ENCODE peak calls at places on chromosomes 16 and 17, in four cellular contexts. V, S, E and N are unnamed samples.

GRCh38 chr16:10081201-10081940 is 100.9 kb downstream of the GRIN2A start:
- DNase-seq in E (no peak), S (peak; percentile 90), V (no peak), N (peak; percentile 89)

GRCh38 chr16:57961538-57961937 is 9.4 kb downstream of the CNGB1 start:
- DNase-seq in E (no peak), S (no peak), V (no peak), N (no peak)

GRCh38 chr16:12750554-12750918 is 53.2 kb downstream of the CPPED1 start:
- DNase-seq in E (no peak), V (no peak), S (no peak), N (no peak)

GRCh38 chr17:47276868-47277267 is 23.2 kb downstream of the ITGB3 start:
- DNase-seq in V (no peak), S (peak; percentile 82), E (peak; percentile 63), N (peak; percentile 73)

GRCh38 chr17:56737741-56738161 is 96.0 kb downstream of the C17orf67 start:
- DNase-seq in E (no peak), V (no peak), S (peak; percentile 92), N (peak; percentile 88)

GRCh38 chr17:57104461-57105175 is 19.6 kb downstream of the AKAP1 start:
- DNase-seq in E (no peak), S (peak; percentile 48), V (no peak), N (peak; percentile 34)

GRCh38 chr17:77372444-77373297 is 231.9 kb downstream of the SEC14L1 start:
- DNase-seq in S (peak; percentile 80), V (no peak), E (peak; percentile 53), N (peak; percentile 62)

GRCh38 chr16:2195316-2196161 is 866 bp downstream of the CASKIN1 start:
- DNase-seq in S (no peak), V (no peak), E (no peak), N (no peak)

GRCh38 chr16:27313422-27314160 is at the start of gene IL4R:
- DNase-seq in S (peak; percentile 75), E (peak; percentile 59), V (peak; percentile 22), N (peak; percentile 69)

GRCh38 chr17:42133461-42134041 is 10.9 kb downstream of the HSPB9 start:
- DNase-seq in E (no peak), S (no peak), V (no peak), N (no peak)

GRCh38 chr16:73210686-73211085 is 162.8 kb upstream of the ZFHX3 start:
- DNase-seq in V (no peak), E (no peak), S (no peak), N (no peak)

GRCh38 chr17:4710693-4711634 is 532 bp downstream of the ARRB2 start:
- DNase-seq in E (no peak), S (no peak), V (no peak), N (no peak)

DNA sequence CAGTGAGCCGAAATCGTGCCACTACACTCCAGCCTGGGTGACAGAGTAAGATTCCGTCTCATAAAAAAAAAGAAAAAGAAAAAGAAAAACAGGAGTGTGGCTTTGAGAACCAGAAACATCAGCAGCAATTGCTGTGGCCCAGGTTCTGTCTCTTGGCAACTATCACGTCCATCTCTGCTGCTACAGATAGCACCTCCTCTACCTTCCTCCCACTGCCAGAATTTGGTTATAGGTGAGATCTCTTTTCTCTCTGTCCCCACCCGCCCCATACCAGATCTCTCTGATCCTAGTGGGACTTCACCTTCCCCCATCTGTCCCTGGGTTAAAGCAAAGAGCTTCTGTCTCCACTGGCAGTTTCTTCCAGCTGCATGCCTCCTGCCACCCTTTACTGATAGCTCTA is 3.1 kb downstream of the TLCD2 start:
- DNase-seq in V (no peak), E (no peak), S (no peak), N (no peak)
- TF ChIP-seq CTCF in V (no peak), E (no peak), S (no peak), N (no peak)

GRCh38 chr16:81582655-81583441 is 138.2 kb downstream of the CMIP start:
- DNase-seq in V (no peak), S (no peak), E (no peak), N (no peak)
- H3K27ac ChIP-seq in V (peak overlapping the region; percentile 69), S (no peak overlapping the region), E (no peak overlapping the region), N (no peak overlapping the region)

GRCh38 chr17:81484195-81484979 is 28.2 kb downstream of the ACTG1 start:
- DNase-seq in V (peak; percentile 85), E (peak; percentile 68), S (peak; percentile 69), N (peak; percentile 38)
- H3K9ac ChIP-seq in V (peak overlapping the region; percentile 74), E (no peak overlapping the region), S (no peak overlapping the region), N (peak overlapping the region; percentile 28)

DNA sequence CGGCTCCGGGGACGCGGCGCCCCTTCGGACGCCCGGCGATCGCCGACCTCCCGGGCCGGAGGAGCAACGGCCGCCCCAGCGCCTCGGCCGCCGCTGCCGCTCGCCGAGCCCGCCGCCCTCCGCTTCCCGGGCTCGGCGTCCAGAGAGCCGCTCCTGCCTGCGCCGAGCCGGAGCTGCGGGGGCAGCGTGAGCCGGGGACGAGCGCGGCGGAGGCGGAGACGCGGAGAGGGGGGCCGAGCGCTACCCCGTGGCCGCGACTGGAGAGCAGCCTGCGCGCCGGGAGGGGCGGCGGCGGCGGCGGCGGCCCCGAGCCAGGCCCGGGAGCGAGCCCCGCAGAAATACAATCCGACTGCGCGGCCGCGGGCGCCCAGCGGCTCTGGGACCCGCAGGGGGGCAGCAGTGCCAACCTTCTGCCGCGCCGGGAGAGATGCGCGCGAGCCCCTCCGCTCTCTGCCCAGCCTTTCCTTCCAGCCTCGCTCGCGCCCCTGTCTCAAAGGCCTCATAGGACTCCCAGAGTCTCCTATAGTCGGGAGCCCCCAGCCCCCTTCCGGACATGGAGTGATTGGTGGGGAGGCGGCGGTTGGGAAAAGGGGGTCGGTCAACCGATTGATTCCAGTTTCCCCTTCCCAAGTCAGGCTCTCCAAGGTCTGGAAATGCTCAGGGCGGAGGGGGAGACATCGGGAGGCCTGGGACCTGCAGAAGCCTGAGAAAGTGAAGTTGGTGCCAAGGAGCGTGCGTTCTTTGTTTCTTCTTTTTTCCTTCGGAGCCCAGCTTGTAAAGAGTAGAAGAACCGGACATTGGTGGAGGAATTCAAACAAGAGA is 1.0 kb upstream of the SDK2 start:
- DNase-seq in E (no peak), S (peak; percentile 59), V (no peak), N (peak; percentile 35)
- TF ChIP-seq CTCF in E (no peak), S (no peak), V (no peak), N (no peak)

DNA sequence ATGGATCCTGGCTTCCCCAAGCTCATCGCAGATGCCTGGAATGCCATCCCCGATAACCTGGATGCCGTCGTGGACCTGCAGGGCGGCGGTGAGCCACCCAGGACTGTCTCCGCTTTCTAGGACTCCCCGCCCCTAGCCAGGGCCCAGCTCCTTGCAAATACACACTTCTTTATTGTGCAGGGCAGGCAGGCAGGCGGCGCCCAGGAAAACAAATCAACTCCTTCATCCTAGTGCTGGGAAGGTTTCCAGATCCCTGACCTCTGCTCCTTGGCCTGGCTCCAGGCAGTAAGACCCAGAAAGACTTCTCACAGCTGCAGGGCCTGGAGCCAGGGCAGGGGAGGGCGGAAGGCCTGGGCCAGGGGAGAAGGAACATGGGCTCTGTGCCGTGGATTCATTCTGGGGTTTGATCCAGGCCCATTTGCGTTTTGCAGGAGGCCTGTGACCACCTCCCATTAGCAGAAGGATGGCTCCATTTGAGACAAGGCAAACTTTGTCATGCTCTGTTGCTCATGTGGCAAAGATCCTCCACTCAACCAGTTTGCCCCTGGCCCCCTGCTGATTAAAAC is 6.0 kb upstream of the LPCAT2 start:
- DNase-seq in V (peak; percentile 40), S (peak; percentile 97), E (peak; percentile 76), N (peak; percentile 94)
- H3K27ac ChIP-seq in V (no peak overlapping the region), S (peak overlapping the region; percentile 70), E (peak overlapping the region; percentile 95), N (peak overlapping the region; percentile 98)

DNA sequence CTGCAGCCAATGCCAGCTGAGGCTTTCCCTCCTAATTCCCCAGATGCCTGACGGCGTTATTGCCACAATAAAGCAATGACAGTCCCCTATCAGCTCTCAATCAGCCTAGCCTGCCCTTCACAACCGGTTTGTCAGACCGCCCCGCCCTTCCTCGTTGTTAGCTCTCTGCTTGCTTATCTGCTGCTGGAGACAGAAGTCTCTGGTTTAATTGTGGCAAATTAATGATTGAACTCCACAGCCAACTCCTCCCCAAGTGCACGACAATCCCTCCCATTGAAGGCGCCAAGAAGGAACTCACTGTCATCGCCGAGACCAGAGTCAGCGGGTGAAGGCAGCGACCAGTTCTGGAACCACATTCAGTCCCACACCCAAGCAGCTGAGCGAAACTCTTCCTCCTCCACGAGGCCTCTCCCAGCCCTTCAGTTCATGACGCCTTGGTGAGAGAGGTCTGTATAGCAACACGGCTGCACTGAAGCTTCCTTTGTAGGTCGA is 474.4 kb downstream of the SLC39A11 start:
- DNase-seq in E (no peak), V (peak; percentile 66), S (no peak), N (no peak)
- H3K9ac ChIP-seq in E (no peak overlapping the region), V (peak overlapping the region; percentile 51), S (no peak overlapping the region), N (no peak overlapping the region)